ENCODE peak calls at places on chromosome 1, in eight cellular contexts. One of them, this sample, is unnamed.

GRCh38 chr1:93740601-93741031 is 59.0 kb upstream of the BCAR3 start:
- DNase-seq in NCI-H1105 treated with DMSO at 0.1 percent for 48 hours: no peak
- DNase-seq in A172: no peak
- DNase-seq in fibroblast of mammary gland: peak
- DNase-seq in breast epithelium: no peak
- DNase-seq in GM23338: no peak
- DNase-seq in WTC11: no peak
- DNase-seq in GM13977: no peak
- DNase-seq in this sample: no peak

GRCh38 chr1:94694234-94694915 is 125.8 kb upstream of the SLC44A3 start:
- DNase-seq in NCI-H1105 treated with DMSO at 0.1 percent for 48 hours: no peak
- DNase-seq in A172: peak
- DNase-seq in fibroblast of mammary gland: no peak
- DNase-seq in breast epithelium: no peak
- DNase-seq in GM23338: no peak
- DNase-seq in WTC11: no peak
- DNase-seq in GM13977: no peak
- DNase-seq in this sample: no peak

GRCh38 chr1:1349256-1350012 is at the start of gene DVL1:
- DNase-seq in NCI-H1105 treated with DMSO at 0.1 percent for 48 hours: peak
- DNase-seq in A172: no peak
- DNase-seq in fibroblast of mammary gland: peak
- DNase-seq in breast epithelium: peak
- DNase-seq in GM23338: peak
- DNase-seq in WTC11: peak
- DNase-seq in GM13977: peak
- DNase-seq in this sample: no peak

GRCh38 chr1:44049839-44050238 is 18.6 kb upstream of the SLC6A9 start:
- DNase-seq in NCI-H1105 treated with DMSO at 0.1 percent for 48 hours: no peak
- DNase-seq in A172: peak
- DNase-seq in fibroblast of mammary gland: peak
- DNase-seq in breast epithelium: no peak
- DNase-seq in GM23338: no peak
- DNase-seq in WTC11: no peak
- DNase-seq in GM13977: no peak
- DNase-seq in this sample: no peak

GRCh38 chr1:41917835-41918449 is 780 bp downstream of the HIVEP3 start:
- DNase-seq in NCI-H1105 treated with DMSO at 0.1 percent for 48 hours: peak
- DNase-seq in A172: no peak
- DNase-seq in fibroblast of mammary gland: no peak
- DNase-seq in breast epithelium: no peak
- DNase-seq in GM23338: peak
- DNase-seq in WTC11: peak
- DNase-seq in GM13977: peak
- DNase-seq in this sample: no peak

GRCh38 chr1:14778882-14779594 is 180.6 kb downstream of the KAZN start:
- DNase-seq in NCI-H1105 treated with DMSO at 0.1 percent for 48 hours: peak
- DNase-seq in A172: no peak
- DNase-seq in fibroblast of mammary gland: peak
- DNase-seq in breast epithelium: no peak
- DNase-seq in GM23338: peak
- DNase-seq in WTC11: peak
- DNase-seq in GM13977: peak
- DNase-seq in this sample: no peak

GRCh38 chr1:16208270-16208987 is 4.0 kb downstream of the ARHGEF19 start:
- DNase-seq in NCI-H1105 treated with DMSO at 0.1 percent for 48 hours: no peak
- DNase-seq in A172: no peak
- DNase-seq in fibroblast of mammary gland: peak
- DNase-seq in breast epithelium: no peak
- DNase-seq in GM23338: no peak
- DNase-seq in WTC11: no peak
- DNase-seq in GM13977: no peak
- DNase-seq in this sample: no peak

GRCh38 chr1:178417858-178418257 is 78.9 kb downstream of the CLEC20A start:
- DNase-seq in NCI-H1105 treated with DMSO at 0.1 percent for 48 hours: no peak
- DNase-seq in A172: peak
- DNase-seq in fibroblast of mammary gland: peak
- DNase-seq in breast epithelium: no peak
- DNase-seq in GM23338: no peak
- DNase-seq in WTC11: no peak
- DNase-seq in GM13977: no peak
- DNase-seq in this sample: no peak

GRCh38 chr1:39469150-39469549 is 22.3 kb upstream of the BMP8A start:
- DNase-seq in NCI-H1105 treated with DMSO at 0.1 percent for 48 hours: no peak
- DNase-seq in A172: no peak
- DNase-seq in fibroblast of mammary gland: no peak
- DNase-seq in breast epithelium: no peak
- DNase-seq in GM23338: no peak
- DNase-seq in WTC11: no peak
- DNase-seq in GM13977: no peak
- DNase-seq in this sample: no peak

GRCh38 chr1:233998926-233999325 is 94.5 kb downstream of the SLC35F3 start:
- DNase-seq in NCI-H1105 treated with DMSO at 0.1 percent for 48 hours: peak
- DNase-seq in A172: no peak
- DNase-seq in fibroblast of mammary gland: no peak
- DNase-seq in breast epithelium: no peak
- DNase-seq in GM23338: no peak
- DNase-seq in WTC11: no peak
- DNase-seq in GM13977: no peak
- DNase-seq in this sample: no peak

GRCh38 chr1:53274026-53274425 is 35.7 kb upstream of the MAGOH start:
- DNase-seq in NCI-H1105 treated with DMSO at 0.1 percent for 48 hours: no peak
- DNase-seq in A172: no peak
- DNase-seq in fibroblast of mammary gland: no peak
- DNase-seq in breast epithelium: no peak
- DNase-seq in GM23338: no peak
- DNase-seq in WTC11: no peak
- DNase-seq in GM13977: no peak
- DNase-seq in this sample: no peak

GRCh38 chr1:94983343-94983742 is 56.4 kb upstream of the CNN3 start:
- DNase-seq in NCI-H1105 treated with DMSO at 0.1 percent for 48 hours: no peak
- DNase-seq in A172: no peak
- DNase-seq in fibroblast of mammary gland: peak
- DNase-seq in breast epithelium: no peak
- DNase-seq in GM23338: no peak
- DNase-seq in WTC11: no peak
- DNase-seq in GM13977: no peak
- DNase-seq in this sample: no peak

GRCh38 chr1:36442337-36442736 is 7.9 kb downstream of the OSCP1 start:
- DNase-seq in NCI-H1105 treated with DMSO at 0.1 percent for 48 hours: no peak
- DNase-seq in A172: no peak
- DNase-seq in fibroblast of mammary gland: no peak
- DNase-seq in breast epithelium: no peak
- DNase-seq in GM23338: no peak
- DNase-seq in WTC11: no peak
- DNase-seq in GM13977: no peak
- DNase-seq in this sample: no peak

GRCh38 chr1:202117898-202118371 is 4.8 kb upstream of the GPR37L1 start:
- DNase-seq in NCI-H1105 treated with DMSO at 0.1 percent for 48 hours: no peak
- DNase-seq in A172: no peak
- DNase-seq in fibroblast of mammary gland: no peak
- DNase-seq in breast epithelium: no peak
- DNase-seq in GM23338: no peak
- DNase-seq in WTC11: no peak
- DNase-seq in GM13977: no peak
- DNase-seq in this sample: no peak

GRCh38 chr1:185238447-185238846 is 78.6 kb downstream of the IVNS1ABP start:
- DNase-seq in NCI-H1105 treated with DMSO at 0.1 percent for 48 hours: no peak
- DNase-seq in A172: no peak
- DNase-seq in fibroblast of mammary gland: peak
- DNase-seq in breast epithelium: no peak
- DNase-seq in GM23338: peak
- DNase-seq in WTC11: no peak
- DNase-seq in GM13977: no peak
- DNase-seq in this sample: no peak

GRCh38 chr1:34740161-34740875 is 14.5 kb upstream of the GJB5 start:
- DNase-seq in NCI-H1105 treated with DMSO at 0.1 percent for 48 hours: no peak
- DNase-seq in A172: no peak
- DNase-seq in fibroblast of mammary gland: no peak
- DNase-seq in breast epithelium: no peak
- DNase-seq in GM23338: peak
- DNase-seq in WTC11: peak
- DNase-seq in GM13977: no peak
- DNase-seq in this sample: no peak

GRCh38 chr1:65039066-65039465 is 72.7 kb upstream of the JAK1 start:
- DNase-seq in NCI-H1105 treated with DMSO at 0.1 percent for 48 hours: no peak
- DNase-seq in A172: no peak
- DNase-seq in fibroblast of mammary gland: no peak
- DNase-seq in breast epithelium: no peak
- DNase-seq in GM23338: no peak
- DNase-seq in WTC11: no peak
- DNase-seq in GM13977: no peak
- DNase-seq in this sample: no peak

GRCh38 chr1:83034846-83035245 is 964.1 kb downstream of the TTLL7 start:
- DNase-seq in NCI-H1105 treated with DMSO at 0.1 percent for 48 hours: no peak
- DNase-seq in A172: peak
- DNase-seq in fibroblast of mammary gland: peak
- DNase-seq in breast epithelium: no peak
- DNase-seq in GM23338: no peak
- DNase-seq in WTC11: no peak
- DNase-seq in GM13977: no peak
- DNase-seq in this sample: no peak

GRCh38 chr1:187409341-187409740 is 580.6 kb downstream of the PLA2G4A start:
- DNase-seq in NCI-H1105 treated with DMSO at 0.1 percent for 48 hours: no peak
- DNase-seq in A172: peak
- DNase-seq in fibroblast of mammary gland: peak
- DNase-seq in breast epithelium: no peak
- DNase-seq in GM23338: no peak
- DNase-seq in WTC11: no peak
- DNase-seq in GM13977: no peak
- DNase-seq in this sample: no peak

GRCh38 chr1:30449003-30449402 is 274.4 kb downstream of the MATN1 start:
- DNase-seq in NCI-H1105 treated with DMSO at 0.1 percent for 48 hours: no peak
- DNase-seq in A172: no peak
- DNase-seq in fibroblast of mammary gland: no peak
- DNase-seq in breast epithelium: no peak
- DNase-seq in GM23338: no peak
- DNase-seq in WTC11: no peak
- DNase-seq in GM13977: no peak
- DNase-seq in this sample: no peak

GRCh38 chr1:100360790-100361232 is 8.5 kb downstream of the CDC14A start:
- DNase-seq in NCI-H1105 treated with DMSO at 0.1 percent for 48 hours: no peak
- DNase-seq in A172: peak
- DNase-seq in fibroblast of mammary gland: peak
- DNase-seq in breast epithelium: no peak
- DNase-seq in GM23338: no peak
- DNase-seq in WTC11: no peak
- DNase-seq in GM13977: no peak
- DNase-seq in this sample: no peak

GRCh38 chr1:32336963-32337675 is 1.1 kb upstream of the MARCKSL1 start:
- DNase-seq in NCI-H1105 treated with DMSO at 0.1 percent for 48 hours: no peak
- DNase-seq in A172: peak
- DNase-seq in fibroblast of mammary gland: peak
- DNase-seq in breast epithelium: no peak
- DNase-seq in GM23338: no peak
- DNase-seq in WTC11: no peak
- DNase-seq in GM13977: peak
- DNase-seq in this sample: no peak

GRCh38 chr1:195376190-195376589 is 1232.0 kb downstream of the KCNT2 start:
- DNase-seq in NCI-H1105 treated with DMSO at 0.1 percent for 48 hours: no peak
- DNase-seq in A172: peak
- DNase-seq in fibroblast of mammary gland: peak
- DNase-seq in breast epithelium: no peak
- DNase-seq in GM23338: peak
- DNase-seq in WTC11: no peak
- DNase-seq in GM13977: no peak
- DNase-seq in this sample: no peak

GRCh38 chr1:232982238-232982944 is 32.0 kb downstream of the NTPCR start:
- DNase-seq in NCI-H1105 treated with DMSO at 0.1 percent for 48 hours: no peak
- DNase-seq in A172: peak
- DNase-seq in fibroblast of mammary gland: no peak
- DNase-seq in breast epithelium: no peak
- DNase-seq in GM23338: no peak
- DNase-seq in WTC11: no peak
- DNase-seq in GM13977: no peak
- DNase-seq in this sample: no peak

GRCh38 chr1:228101994-228102790 is 933 bp downstream of the C1orf35 start:
- DNase-seq in NCI-H1105 treated with DMSO at 0.1 percent for 48 hours: no peak
- DNase-seq in A172: no peak
- DNase-seq in fibroblast of mammary gland: no peak
- DNase-seq in breast epithelium: no peak
- DNase-seq in GM23338: peak
- DNase-seq in WTC11: peak
- DNase-seq in GM13977: peak
- DNase-seq in this sample: no peak

GRCh38 chr1:231814031-231814430 is 187.4 kb downstream of the DISC1 start:
- DNase-seq in NCI-H1105 treated with DMSO at 0.1 percent for 48 hours: no peak
- DNase-seq in A172: peak
- DNase-seq in fibroblast of mammary gland: no peak
- DNase-seq in breast epithelium: no peak
- DNase-seq in GM23338: no peak
- DNase-seq in WTC11: no peak
- DNase-seq in GM13977: no peak
- DNase-seq in this sample: no peak

GRCh38 chr1:32907435-32907834 is 6.2 kb upstream of the TMEM54 start:
- DNase-seq in NCI-H1105 treated with DMSO at 0.1 percent for 48 hours: no peak
- DNase-seq in A172: peak
- DNase-seq in fibroblast of mammary gland: peak
- DNase-seq in breast epithelium: no peak
- DNase-seq in GM23338: no peak
- DNase-seq in WTC11: no peak
- DNase-seq in GM13977: peak
- DNase-seq in this sample: no peak

GRCh38 chr1:83011270-83011669 is 987.7 kb downstream of the TTLL7 start:
- DNase-seq in NCI-H1105 treated with DMSO at 0.1 percent for 48 hours: peak
- DNase-seq in A172: no peak
- DNase-seq in fibroblast of mammary gland: no peak
- DNase-seq in breast epithelium: no peak
- DNase-seq in GM23338: no peak
- DNase-seq in WTC11: no peak
- DNase-seq in GM13977: no peak
- DNase-seq in this sample: no peak

GRCh38 chr1:38872401-38873026 is 634 bp downstream of the MYCBP start:
- DNase-seq in NCI-H1105 treated with DMSO at 0.1 percent for 48 hours: peak
- DNase-seq in A172: no peak
- DNase-seq in fibroblast of mammary gland: peak
- DNase-seq in breast epithelium: no peak
- DNase-seq in GM23338: peak
- DNase-seq in WTC11: peak
- DNase-seq in GM13977: peak
- DNase-seq in this sample: no peak

GRCh38 chr1:108878678-108879077 is 1.9 kb downstream of the GPSM2 start:
- DNase-seq in NCI-H1105 treated with DMSO at 0.1 percent for 48 hours: peak
- DNase-seq in A172: no peak
- DNase-seq in fibroblast of mammary gland: peak
- DNase-seq in breast epithelium: no peak
- DNase-seq in GM23338: no peak
- DNase-seq in WTC11: no peak
- DNase-seq in GM13977: no peak
- DNase-seq in this sample: no peak

GRCh38 chr1:75901371-75901770 is 30.8 kb downstream of the ASB17 start:
- DNase-seq in NCI-H1105 treated with DMSO at 0.1 percent for 48 hours: peak
- DNase-seq in A172: no peak
- DNase-seq in fibroblast of mammary gland: no peak
- DNase-seq in breast epithelium: no peak
- DNase-seq in GM23338: no peak
- DNase-seq in WTC11: no peak
- DNase-seq in GM13977: no peak
- DNase-seq in this sample: no peak

GRCh38 chr1:24107462-24108225 is 4.3 kb downstream of the MYOM3 start:
- DNase-seq in NCI-H1105 treated with DMSO at 0.1 percent for 48 hours: no peak
- DNase-seq in A172: peak
- DNase-seq in fibroblast of mammary gland: peak
- DNase-seq in breast epithelium: no peak
- DNase-seq in GM23338: no peak
- DNase-seq in WTC11: no peak
- DNase-seq in GM13977: no peak
- DNase-seq in this sample: no peak

GRCh38 chr1:12184008-12184681 is 17.4 kb downstream of the TNFRSF1B start:
- DNase-seq in NCI-H1105 treated with DMSO at 0.1 percent for 48 hours: no peak
- DNase-seq in A172: no peak
- DNase-seq in fibroblast of mammary gland: peak
- DNase-seq in breast epithelium: peak
- DNase-seq in GM23338: no peak
- DNase-seq in WTC11: no peak
- DNase-seq in GM13977: no peak
- DNase-seq in this sample: peak

GRCh38 chr1:205319081-205320018 is 2.2 kb downstream of the NUAK2 start:
- DNase-seq in NCI-H1105 treated with DMSO at 0.1 percent for 48 hours: peak
- DNase-seq in A172: peak
- DNase-seq in fibroblast of mammary gland: peak
- DNase-seq in breast epithelium: peak
- DNase-seq in GM23338: no peak
- DNase-seq in WTC11: no peak
- DNase-seq in GM13977: no peak
- DNase-seq in this sample: no peak

This sample was measured in thoracic aorta.